ENCODE peak calls at places on chromosomes 2 and 18, in six cellular contexts. W, X, C, Z, D and Q are unnamed samples.

GRCh38 chr2:70340921-70341765 is 39.3 kb upstream of the FAM136A start:
- DNase-seq in C (peak; percentile 59), X (peak; percentile 39), Z (no peak), D (peak; percentile 60), W (no peak), Q (peak; percentile 24)

GRCh38 chr18:13158428-13158827 is 60.1 kb upstream of the LDLRAD4 start:
- DNase-seq in D (no peak), W (no peak), Z (no peak), C (no peak), X (no peak), Q (no peak)

GRCh38 chr2:40227200-40227599 is 224.7 kb downstream of the SLC8A1 start:
- DNase-seq in W (no peak), C (no peak), X (no peak), Z (no peak), D (no peak), Q (no peak)

GRCh38 chr18:49020621-49021021 is 69.9 kb upstream of the SMAD7 start:
- DNase-seq in D (no peak), Z (peak; percentile 60), W (peak; percentile 49), C (no peak), X (no peak), Q (no peak)

GRCh38 chr2:19839438-19839837 is 62.3 kb downstream of the TTC32 start:
- DNase-seq in W (no peak), Z (no peak), C (no peak), D (no peak), X (no peak), Q (no peak)

GRCh38 chr2:157905092-157905491 is 29.0 kb upstream of the ACVR1 start:
- DNase-seq in W (no peak), Z (no peak), C (no peak), X (no peak), D (no peak), Q (no peak)

GRCh38 chr2:234427081-234428058 is 69.5 kb downstream of the ARL4C start:
- DNase-seq in C (no peak), D (peak; percentile 70), X (peak; percentile 46), W (no peak), Z (no peak), Q (no peak)

GRCh38 chr2:23351388-23352141 is 33.4 kb upstream of the KLHL29 start:
- DNase-seq in Z (peak; percentile 92), D (peak; percentile 69), W (peak; percentile 82), X (peak; percentile 81), C (peak; percentile 54), Q (peak; percentile 87)

GRCh38 chr18:23495723-23496440 is 7.4 kb upstream of the RMC1 start:
- DNase-seq in C (no peak), D (no peak), X (no peak), W (peak; percentile 57), Z (no peak), Q (no peak)

GRCh38 chr18:3710712-3711269 is 260.8 kb downstream of the TGIF1 start:
- DNase-seq in Z (no peak), C (no peak), D (peak; percentile 78), W (no peak), X (peak; percentile 67), Q (peak; percentile 89)

GRCh38 chr2:151816858-151817257 is 11.4 kb downstream of the ARL5A start:
- DNase-seq in C (no peak), D (no peak), X (no peak), W (no peak), Z (no peak), Q (no peak)

GRCh38 chr2:189613077-189613636 is 32.6 kb upstream of the SLC40A1 start:
- DNase-seq in C (no peak), W (no peak), X (peak; percentile 16), Z (no peak), D (peak; percentile 91), Q (peak; percentile 54)

GRCh38 chr2:113282747-113283533 is 4.2 kb upstream of the PAX8 start:
- DNase-seq in Z (no peak), X (peak; percentile 84), W (no peak), C (peak; percentile 61), D (peak; percentile 94), Q (peak; percentile 79)

GRCh38 chr18:58464104-58464625 is 164.7 kb downstream of the ALPK2 start:
- DNase-seq in C (no peak), Z (no peak), W (no peak), X (no peak), D (no peak), Q (no peak)

DNA sequence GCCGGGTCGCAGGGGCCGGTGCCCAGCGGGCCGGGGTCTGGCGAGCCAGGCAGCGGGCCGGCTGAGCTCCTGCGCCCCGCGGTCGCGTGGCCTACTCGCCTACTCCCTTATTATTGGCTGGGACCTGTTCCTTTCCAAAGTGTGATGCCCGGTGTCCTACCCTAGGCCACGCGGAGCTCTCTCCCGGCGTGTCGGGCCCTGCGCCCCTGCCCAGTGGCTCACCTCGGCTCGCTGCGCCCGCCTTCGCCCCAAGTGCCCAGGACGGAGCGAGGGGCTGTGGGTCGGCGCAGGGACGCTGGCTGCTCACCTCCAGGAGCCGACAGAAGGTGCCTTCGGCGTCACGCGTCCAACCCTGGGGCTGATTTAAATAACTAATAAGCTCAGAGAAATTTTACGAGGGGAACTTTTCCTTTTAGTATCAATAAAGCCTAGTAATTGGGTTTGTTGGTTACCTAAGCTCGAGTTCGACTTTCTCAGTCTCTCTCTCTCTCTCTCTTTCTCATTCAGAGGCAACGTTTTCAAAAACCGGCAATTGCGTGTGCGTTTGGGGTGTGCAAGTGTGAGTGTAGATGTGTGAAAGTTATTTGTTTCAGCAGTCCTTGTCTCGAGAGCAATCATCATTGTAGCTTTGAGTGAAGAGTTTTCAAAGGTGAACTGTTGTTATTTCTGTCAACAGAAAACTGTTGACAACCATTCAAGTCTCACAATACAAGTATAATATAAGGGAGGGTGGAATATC is 7.0 kb upstream of the SATB2 start:
- DNase-seq in C (no peak), X (no peak), Z (no peak), W (no peak), D (no peak), Q (no peak)
- H3K4me3 ChIP-seq in C (no peak overlapping the region), X (no peak overlapping the region), Z (no peak overlapping the region), W (peak overlapping the region; percentile 53), D (no peak overlapping the region), Q (no peak overlapping the region)

GRCh38 chr2:98013407-98014042 is 17.8 kb upstream of the TMEM131 start:
- DNase-seq in X (no peak), C (no peak), D (no peak), Z (no peak), W (no peak), Q (no peak)
- H3K4me1 ChIP-seq in X (no peaks in the 10 kb centered on the region), C (no peaks in the 10 kb centered on the region), D (no peaks in the 10 kb centered on the region), Z (peaks cover 18% of the 10 kb centered on the region), W (no peaks in the 10 kb centered on the region), Q (no peaks in the 10 kb centered on the region)

GRCh38 chr2:27078267-27079194 is at the start of gene EMILIN1:
- DNase-seq in D (no peak), W (no peak), C (no peak), Z (peak; percentile 92), X (peak; percentile 49), Q (peak; percentile 74)
- TF ChIP-seq POLR2A in D (no peak), W (no peak), C (no peak), Z (no peak), X (peak; percentile 16), Q (no peak)

GRCh38 chr18:55479656-55480420 is 108.2 kb downstream of the TCF4 start:
- DNase-seq in X (no peak), Z (no peak), C (no peak), D (no peak), W (no peak), Q (no peak)
- H3K4me3 ChIP-seq in X (no peak overlapping the region), Z (no peak overlapping the region), C (no peak overlapping the region), D (no peak overlapping the region), W (no peak overlapping the region), Q (no peak overlapping the region)

DNA sequence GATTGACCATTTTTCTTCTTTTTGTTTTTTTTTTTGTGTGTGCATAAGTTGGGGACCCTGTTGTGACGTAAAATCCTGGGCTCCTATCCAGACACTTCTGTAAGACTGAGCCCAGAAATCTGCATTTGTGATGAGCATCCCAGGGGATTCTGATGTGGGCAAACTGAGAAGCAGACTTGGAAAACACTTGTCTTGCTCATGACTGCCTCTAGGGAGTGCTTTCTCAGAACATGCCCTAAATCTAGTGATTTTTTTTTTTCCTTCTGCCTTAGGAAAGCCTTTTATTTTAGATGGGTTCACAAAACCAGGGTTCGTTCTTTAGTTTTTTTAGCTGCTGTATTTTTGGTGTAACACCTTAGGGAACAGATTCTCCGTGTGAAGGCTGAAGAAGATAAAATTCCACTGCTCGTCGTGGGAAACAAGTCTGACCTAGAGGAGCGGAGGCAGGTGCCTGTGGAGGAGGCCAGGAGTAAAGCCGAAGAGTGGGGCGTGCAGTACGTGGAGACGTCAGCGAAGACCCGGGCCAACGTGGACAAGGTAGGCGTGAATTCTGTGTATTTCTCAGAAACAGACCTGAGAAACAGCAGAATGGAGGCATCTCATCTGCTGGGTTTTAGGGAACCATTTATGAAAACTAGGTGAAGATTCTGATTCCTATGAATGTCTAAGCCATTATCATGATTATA is 36.7 kb downstream of the RALB start:
- DNase-seq in D (no peak), Z (no peak), C (no peak), W (no peak), X (no peak), Q (no peak)
- H3K4me1 ChIP-seq in D (peaks cover 26% of the 10 kb centered on the region), Z (peaks cover 35% of the 10 kb centered on the region), C (peaks cover 13% of the 10 kb centered on the region), W (no peaks in the 10 kb centered on the region), X (peaks cover 4% of the 10 kb centered on the region), Q (peaks cover 25% of the 10 kb centered on the region)

DNA sequence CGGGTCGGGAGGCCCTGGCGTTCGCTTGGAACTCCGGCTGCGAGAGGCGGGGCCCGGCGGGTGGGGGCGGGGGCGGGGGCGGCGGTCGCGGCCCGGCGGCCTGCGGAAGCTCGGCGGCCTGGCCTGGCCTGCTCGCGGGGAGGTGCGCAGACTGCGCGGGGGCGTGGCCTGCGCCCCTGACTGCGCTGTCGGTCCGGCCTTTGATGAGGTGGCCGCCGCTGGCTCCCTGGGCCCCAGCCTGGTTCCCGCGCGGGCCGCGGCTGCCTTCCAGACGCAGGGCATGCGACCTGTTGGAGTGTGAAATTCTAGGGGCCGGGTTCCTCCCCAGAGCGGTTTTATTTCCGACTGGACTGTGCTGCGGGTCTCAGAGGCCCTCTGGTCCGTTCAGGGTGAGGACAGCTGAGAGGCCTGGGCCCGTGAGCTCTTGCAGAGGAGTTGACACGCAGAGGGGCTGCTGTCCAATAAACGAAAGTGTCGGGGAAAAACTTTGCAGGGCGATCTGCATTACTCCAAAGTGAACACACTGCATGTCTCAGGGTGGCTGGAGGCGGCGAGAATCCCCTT is 629 bp downstream of the NRBP1 start:
- DNase-seq in W (peak; percentile 81), Z (peak; percentile 92), X (peak; percentile 90), D (peak; percentile 89), C (peak; percentile 64), Q (peak; percentile 89)
- TF ChIP-seq POLR2A in W (no peak), Z (no peak), X (no peak), D (peak; percentile 35), C (no peak), Q (peak; percentile 26)

DNA sequence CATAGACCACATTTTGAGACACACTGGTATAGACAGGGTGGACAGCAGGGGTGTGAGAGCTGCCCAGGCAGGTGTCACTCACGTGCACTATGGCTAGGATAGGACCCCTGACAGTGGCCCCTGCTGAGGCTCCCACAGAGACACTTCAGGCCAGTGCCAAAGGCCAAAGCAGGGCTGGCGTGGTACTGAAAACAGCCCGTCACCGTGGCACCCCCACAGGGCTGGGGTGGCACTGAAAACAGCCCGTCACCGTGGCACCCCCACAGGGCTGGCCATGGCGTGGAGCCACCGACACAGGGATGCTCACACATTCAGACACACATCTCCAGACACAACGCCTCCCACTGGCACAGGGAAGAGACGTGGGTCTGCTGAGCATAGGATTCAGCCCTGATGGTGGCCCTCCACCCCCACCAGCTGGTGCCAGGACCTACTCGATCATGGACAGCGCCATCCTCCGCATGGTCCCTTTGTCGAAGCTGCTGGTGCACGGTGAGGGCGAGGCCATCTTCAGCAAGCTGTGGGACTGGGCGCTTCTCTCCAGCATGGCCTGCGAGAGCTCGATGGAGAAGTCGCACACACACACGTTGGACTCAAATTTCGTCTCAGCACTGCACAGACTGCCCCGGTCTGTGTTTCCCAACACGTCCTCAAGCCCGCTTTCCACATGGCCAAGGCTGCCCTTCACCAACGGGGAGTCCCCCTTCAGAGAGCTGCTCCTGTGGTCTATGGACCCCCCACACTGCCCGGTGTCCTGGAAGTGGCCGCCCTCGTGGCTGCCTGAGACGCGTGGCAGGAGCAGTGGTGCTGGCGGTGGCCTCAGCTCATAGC is 34.1 kb downstream of the ANKMY1 start:
- DNase-seq in W (peak; percentile 42), Z (no peak), X (no peak), C (no peak), D (no peak), Q (no peak)
- H3K4me3 ChIP-seq in W (no peak overlapping the region), Z (no peak overlapping the region), X (no peak overlapping the region), C (no peak overlapping the region), D (no peak overlapping the region), Q (no peak overlapping the region)